ENCODE peak calls at places on chromosomes 16 and 17, in ten cellular contexts. B is heart left ventricle, A is MM.1S, P is fibroblast of pulmonary artery, F is cardiac fibroblast, L is HepG2, Z is A549, X is left ventricle myocardium inferior, I is AG04450, J is transverse colon. V is an unnamed sample.

GRCh38 chr17:64443086-64443760 is 5.7 kb upstream of the MILR1 start:
- DNase-seq in B (no peak), A (no peak), P (no peak), F (no peak), L (no peak), Z (no peak), X (no peak), I (no peak), J (no peak), V (peak)

GRCh38 chr17:75078097-75079022 is 9.4 kb upstream of the SLC16A5 start:
- DNase-seq in B (no peak), A (no peak), P (peak), F (peak), L (no peak), Z (peak), X (no peak), I (peak), J (peak), V (peak)

GRCh38 chr16:86619263-86619935 is 41.0 kb downstream of the FOXL1 start:
- DNase-seq in B (no peak), A (no peak), P (no peak), F (no peak), L (no peak), Z (peak), X (no peak), I (no peak), J (no peak), V (no peak)

GRCh38 chr17:80256034-80256350 is 4.7 kb upstream of the RNF213 start:
- DNase-seq in B (peak), A (no peak), P (no peak), F (no peak), L (no peak), Z (no peak), X (no peak), I (no peak), J (no peak), V (no peak)

GRCh38 chr17:76492989-76493501 is 8.2 kb downstream of the RHBDF2 start:
- DNase-seq in B (peak), A (peak), P (peak), F (peak), L (no peak), Z (no peak), X (peak), I (peak), J (peak), V (peak)

GRCh38 chr16:67443299-67443698 is 12.4 kb downstream of the HSD11B2 start:
- DNase-seq in B (no peak), A (no peak), P (no peak), F (no peak), L (no peak), Z (no peak), X (peak), I (no peak), J (peak), V (no peak)

GRCh38 chr17:12406623-12407228 is 259.0 kb upstream of the MYOCD start:
- DNase-seq in B (no peak), A (no peak), P (no peak), F (no peak), L (no peak), Z (no peak), X (no peak), I (no peak), J (no peak), V (peak)

GRCh38 chr16:70453891-70454220 is 539 bp upstream of the FCSK start:
- DNase-seq in B (no peak), A (no peak), P (no peak), F (no peak), L (no peak), Z (peak), X (no peak), I (no peak), J (no peak), V (peak)

GRCh38 chr16:69171325-69172095 is 15.5 kb upstream of the SNTB2 start:
- DNase-seq in B (no peak), A (no peak), P (peak), F (peak), L (no peak), Z (no peak), X (no peak), I (peak), J (no peak), V (no peak)

GRCh38 chr17:34874496-34874895 is 86.8 kb downstream of the CCT6B start:
- DNase-seq in B (no peak), A (no peak), P (no peak), F (no peak), L (no peak), Z (no peak), X (no peak), I (no peak), J (no peak), V (no peak)

GRCh38 chr17:40903129-40903847 is 18.2 kb upstream of the KRT20 start:
- DNase-seq in B (no peak), A (no peak), P (peak), F (peak), L (peak), Z (peak), X (no peak), I (no peak), J (peak), V (peak)

GRCh38 chr16:85541619-85542547 is 71.2 kb upstream of the GSE1 start:
- DNase-seq in B (no peak), A (no peak), P (no peak), F (no peak), L (no peak), Z (no peak), X (no peak), I (no peak), J (no peak), V (no peak)

GRCh38 chr17:74296548-74296936 is 22.5 kb downstream of the DNAI2 start:
- DNase-seq in B (peak), A (peak), P (peak), F (peak), L (peak), Z (peak), X (peak), I (no peak), J (peak), V (peak)

GRCh38 chr17:57410169-57410568 is 153.8 kb downstream of the MSI2 start:
- DNase-seq in B (no peak), A (no peak), P (no peak), F (no peak), L (no peak), Z (no peak), X (no peak), I (no peak), J (no peak), V (no peak)

GRCh38 chr17:21549107-21549687 is 143.1 kb upstream of the KCNJ18 start:
- DNase-seq in B (no peak), A (no peak), P (peak), F (peak), L (no peak), Z (no peak), X (no peak), I (no peak), J (no peak), V (peak)

GRCh38 chr16:56589141-56590039 is at the start of gene MT3:
- DNase-seq in B (no peak), A (no peak), P (no peak), F (peak), L (no peak), Z (no peak), X (no peak), I (no peak), J (peak), V (peak)

GRCh38 chr17:9401434-9401833 is 174.2 kb downstream of the STX8 start:
- DNase-seq in B (no peak), A (no peak), P (peak), F (peak), L (no peak), Z (peak), X (no peak), I (peak), J (no peak), V (peak)

GRCh38 chr17:73302189-73302588 is 9.6 kb downstream of the CDC42EP4 start:
- DNase-seq in B (no peak), A (no peak), P (no peak), F (no peak), L (no peak), Z (no peak), X (no peak), I (no peak), J (no peak), V (no peak)

GRCh38 chr17:15883617-15884111 is 61.3 kb upstream of the ADORA2B start:
- DNase-seq in B (no peak), A (no peak), P (peak), F (peak), L (no peak), Z (no peak), X (no peak), I (peak), J (no peak), V (peak)

GRCh38 chr17:82661717-82662683 is 13.8 kb upstream of the WDR45B start:
- DNase-seq in B (no peak), A (no peak), P (no peak), F (no peak), L (no peak), Z (no peak), X (no peak), I (no peak), J (no peak), V (no peak)

GRCh38 chr17:40345161-40346034 is 19.1 kb downstream of the GJD3 start:
- DNase-seq in B (peak), A (no peak), P (peak), F (peak), L (peak), Z (peak), X (peak), I (no peak), J (peak), V (peak)

GRCh38 chr16:70712359-70712758 is 26.5 kb upstream of the MTSS2 start:
- DNase-seq in B (no peak), A (no peak), P (no peak), F (no peak), L (no peak), Z (no peak), X (no peak), I (no peak), J (no peak), V (no peak)

GRCh38 chr17:27630607-27631408 is at the start of gene LGALS9:
- DNase-seq in B (no peak), A (no peak), P (peak), F (peak), L (no peak), Z (no peak), X (no peak), I (no peak), J (peak), V (no peak)

GRCh38 chr16:6524501-6524900 is 808.1 kb upstream of the RBFOX1 start:
- DNase-seq in B (no peak), A (no peak), P (no peak), F (no peak), L (no peak), Z (no peak), X (no peak), I (no peak), J (no peak), V (no peak)

GRCh38 chr17:4550534-4551039 is 4.6 kb downstream of the MYBBP1A start:
- DNase-seq in B (no peak), A (no peak), P (no peak), F (no peak), L (no peak), Z (no peak), X (no peak), I (no peak), J (no peak), V (no peak)

GRCh38 chr16:24980077-24980793 is 34.9 kb downstream of the ARHGAP17 start:
- DNase-seq in B (no peak), A (no peak), P (no peak), F (no peak), L (no peak), Z (no peak), X (no peak), I (no peak), J (no peak), V (peak)

GRCh38 chr17:35089846-35090193 is 26.3 kb upstream of the RFFL start:
- DNase-seq in B (no peak), A (no peak), P (peak), F (peak), L (peak), Z (peak), X (no peak), I (no peak), J (peak), V (peak)

GRCh38 chr17:62621223-62621622 is 6.2 kb upstream of the MRC2 start:
- DNase-seq in B (no peak), A (no peak), P (no peak), F (no peak), L (no peak), Z (no peak), X (no peak), I (no peak), J (no peak), V (no peak)

GRCh38 chr17:30600062-30600829 is 123.0 kb downstream of the GOSR1 start:
- DNase-seq in B (peak), A (peak), P (peak), F (peak), L (peak), Z (peak), X (peak), I (no peak), J (peak), V (peak)
- H3K4me3 ChIP-seq in B (peak), A (peak), P (peak), F (peak), L (peak), Z (peak), X (peak), I (peak), J (peak), V (peak)

DNA sequence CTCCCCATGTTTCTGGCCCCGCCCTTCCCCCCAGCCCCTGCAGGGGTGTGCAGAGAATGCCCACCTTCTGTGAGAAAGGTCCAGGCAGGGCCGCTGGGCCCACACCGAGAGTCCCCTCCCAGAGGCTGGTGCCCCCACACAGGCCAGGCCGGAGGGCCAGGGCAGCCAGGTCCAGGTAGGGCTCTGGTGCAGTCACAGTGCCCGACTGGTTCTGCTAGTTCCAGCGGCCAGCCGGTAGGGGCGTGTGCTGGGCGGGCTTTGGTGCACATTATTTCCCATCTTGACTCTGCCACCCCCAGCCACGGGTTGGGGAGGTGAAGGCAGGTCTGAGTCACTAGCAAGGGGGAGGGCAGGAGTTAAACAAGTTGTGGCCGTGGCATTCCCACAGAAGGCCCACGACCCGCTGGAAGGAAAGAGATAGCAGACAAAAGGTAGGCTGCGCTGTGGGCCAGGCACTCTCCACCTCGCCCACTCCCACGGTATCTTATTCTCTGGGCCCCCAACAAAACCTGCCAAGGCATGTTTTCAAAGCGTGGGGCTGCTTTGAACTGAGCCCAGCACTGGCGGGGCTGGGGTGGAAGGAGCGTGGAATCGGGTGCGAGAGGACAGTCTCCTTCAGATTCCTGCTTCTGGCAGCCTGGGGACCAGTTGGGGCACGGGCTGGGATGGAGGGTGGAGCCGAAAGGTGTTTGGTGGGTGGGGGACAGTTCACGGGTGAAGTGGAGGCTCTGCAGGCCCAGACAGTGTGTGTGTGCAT is 1.9 kb downstream of the EPN3 start:
- DNase-seq in B (no peak), A (no peak), P (peak), F (no peak), L (no peak), Z (peak), X (no peak), I (no peak), J (peak), V (peak)
- TF ChIP-seq CTCF in B (no peak), A (peak), P (peak), F (peak), L (peak), Z (peak), X (peak), I (peak), J (peak), V (peak)

DNA sequence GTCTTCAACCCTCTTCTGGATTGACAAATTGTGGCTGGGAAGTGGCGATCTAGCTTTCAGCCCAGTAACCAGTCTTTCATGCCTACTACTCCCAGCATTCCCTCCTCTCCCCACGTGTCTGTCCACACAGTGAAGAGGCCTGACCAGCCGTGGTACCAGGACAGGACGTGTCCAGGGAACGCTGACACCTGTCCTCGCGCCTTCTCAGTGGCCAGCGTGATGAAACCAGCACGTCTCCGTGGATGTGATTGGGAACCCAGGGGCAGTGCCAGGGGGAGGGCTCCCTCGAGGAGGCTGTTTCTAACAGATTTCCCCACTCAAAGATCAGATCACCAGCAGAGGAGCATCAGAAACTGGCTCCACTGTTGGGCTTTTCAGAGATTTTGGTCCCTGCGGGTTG is 69.1 kb downstream of the RPA1 start:
- DNase-seq in B (no peak), A (no peak), P (no peak), F (no peak), L (no peak), Z (no peak), X (no peak), I (no peak), J (no peak), V (no peak)
- H3K4me3 ChIP-seq in B (no peak), A (no peak), P (no peak), F (no peak), L (no peak), Z (no peak), X (no peak), I (no peak), J (no peak), V (no peak)

GRCh38 chr16:88060524-88061219 is 109.4 kb downstream of the BANP start:
- DNase-seq in B (peak), A (no peak), P (no peak), F (no peak), L (no peak), Z (no peak), X (no peak), I (no peak), J (no peak), V (no peak)
- TF ChIP-seq CTCF in B (no peak), A (no peak), P (no peak), F (no peak), L (peak), Z (no peak), X (no peak), I (no peak), J (no peak), V (no peak)

GRCh38 chr16:1403036-1403435 is 11.5 kb downstream of the UNKL start:
- DNase-seq in B (no peak), A (no peak), P (no peak), F (no peak), L (no peak), Z (no peak), X (no peak), I (no peak), J (no peak), V (no peak)

GRCh38 chr16:1403733-1404132 is 10.8 kb downstream of the UNKL start:
- DNase-seq in B (peak), A (no peak), P (no peak), F (no peak), L (no peak), Z (no peak), X (no peak), I (no peak), J (no peak), V (no peak)

GRCh38 chr16:1412847-1413246 is 1.7 kb downstream of the UNKL start:
- DNase-seq in B (no peak), A (no peak), P (no peak), F (no peak), L (no peak), Z (no peak), X (no peak), I (no peak), J (no peak), V (no peak)

GRCh38 chr16:1408171-1408837 is 6.2 kb downstream of the UNKL start:
- DNase-seq in B (peak), A (peak), P (peak), F (peak), L (peak), Z (peak), X (peak), I (peak), J (peak), V (peak)

GRCh38 chr16:1407749-1408148 is 6.8 kb downstream of the UNKL start:
- DNase-seq in B (no peak), A (no peak), P (peak), F (no peak), L (no peak), Z (no peak), X (no peak), I (no peak), J (no peak), V (no peak)
- H3K4me3 ChIP-seq in B (peak), A (no peak), P (peak), F (no peak), L (peak), Z (peak), X (peak), I (peak), J (peak), V (peak)

GRCh38 chr17:48840441-48840840 is 9.6 kb downstream of the CALCOCO2 start:
- DNase-seq in B (no peak), A (no peak), P (peak), F (peak), L (no peak), Z (no peak), X (no peak), I (no peak), J (no peak), V (no peak)
- TF ChIP-seq CTCF in B (no peak), A (no peak), P (no peak), F (no peak), L (no peak), Z (no peak), X (no peak), I (no peak), J (no peak), V (no peak)